ENCODE peak calls at places on chromosomes 3 and 15, in five cellular contexts. Z is CD4-positive, alpha-beta memory T cell; I is fibroblast of lung; X is astrocyte; N is transverse colon. V is an unnamed sample.

GRCh38 chr3:114758828-114759709 is 388.0 kb downstream of the ZBTB20 start:
- DNase-seq in N (no peak), X (peak; percentile 40), Z (no peak), I (peak; percentile 52), V (no peak)

GRCh38 chr15:69679623-69680228 is 227.1 kb downstream of the RPLP1 start:
- DNase-seq in Z (no peak), I (no peak), N (no peak), X (no peak), V (peak; percentile 15)

GRCh38 chr3:115146418-115147328 is at the start of gene ZBTB20:
- DNase-seq in X (peak; percentile 70), Z (peak; percentile 87), I (peak; percentile 84), N (peak; percentile 72), V (no peak)

GRCh38 chr3:56654460-56654859 is 28.6 kb downstream of the TASOR start:
- DNase-seq in I (no peak), N (no peak), X (no peak), Z (no peak), V (no peak)

GRCh38 chr15:90209591-90209990 is 8.5 kb downstream of the SEMA4B start:
- DNase-seq in N (no peak), I (no peak), Z (no peak), X (no peak), V (no peak)

GRCh38 chr15:68565701-68566100 is 13.1 kb upstream of the CORO2B start:
- DNase-seq in X (no peak), Z (no peak), I (no peak), N (no peak), V (no peak)

GRCh38 chr3:70558955-70559354 is 246.5 kb upstream of the MDFIC2 start:
- DNase-seq in Z (no peak), N (no peak), X (no peak), I (no peak), V (no peak)

GRCh38 chr3:353191-353739 is 156.7 kb downstream of the CHL1 start:
- DNase-seq in I (no peak), Z (no peak), N (no peak), X (no peak), V (no peak)

GRCh38 chr15:62389887-62390792 is 225.1 kb upstream of the C2CD4B start:
- DNase-seq in X (peak; percentile 68), I (peak; percentile 77), Z (peak; percentile 37), N (peak; percentile 74), V (no peak)

GRCh38 chr15:63986751-63987341 is 59.4 kb downstream of the DAPK2 start:
- DNase-seq in N (peak; percentile 27), Z (no peak), X (no peak), I (no peak), V (no peak)

GRCh38 chr3:52453496-52454234 is at the start of gene TNNC1:
- DNase-seq in X (no peak), I (no peak), N (peak; percentile 35), Z (no peak), V (no peak)

GRCh38 chr3:139601191-139601961 is 61.8 kb upstream of the RBP1 start:
- DNase-seq in X (no peak), Z (no peak), N (no peak), I (no peak), V (no peak)

GRCh38 chr15:81744364-81744763 is 301.5 kb downstream of the MEX3B start:
- DNase-seq in X (no peak), Z (no peak), N (no peak), I (no peak), V (no peak)

GRCh38 chr3:192825657-192826200 is 91.9 kb downstream of the MB21D2 start:
- DNase-seq in X (peak; percentile 59), N (peak; percentile 9), Z (no peak), I (peak; percentile 67), V (no peak)

GRCh38 chr3:148847351-148847750 is 17.7 kb upstream of the CPA3 start:
- DNase-seq in I (peak; percentile 32), X (peak; percentile 28), Z (no peak), N (no peak), V (no peak)

GRCh38 chr15:37101634-37102314 is 1.4 kb upstream of the MEIS2 start:
- DNase-seq in N (peak; percentile 57), Z (no peak), X (peak; percentile 74), I (peak; percentile 81), V (no peak)

GRCh38 chr3:119175869-119176756 is 2.7 kb downstream of the UPK1B start:
- DNase-seq in Z (no peak), I (peak; percentile 72), N (peak; percentile 56), X (peak; percentile 69), V (no peak)

GRCh38 chr3:194537732-194538247 is 51.0 kb upstream of the ATP13A3 start:
- DNase-seq in X (peak; percentile 87), Z (no peak), N (peak; percentile 23), I (peak; percentile 91), V (no peak)

GRCh38 chr15:62656071-62656470 is 386.5 kb upstream of the TPM1 start:
- DNase-seq in Z (no peak), N (no peak), I (no peak), X (no peak), V (no peak)

GRCh38 chr15:59053482-59053881 is 51.5 kb upstream of the CCNB2 start:
- DNase-seq in Z (no peak), X (no peak), N (no peak), I (no peak), V (no peak)
- H3K4me3 ChIP-seq in Z (no peak overlapping the region), X (no peak overlapping the region), N (no peak overlapping the region), I (no peak overlapping the region), V (no peak overlapping the region)

DNA sequence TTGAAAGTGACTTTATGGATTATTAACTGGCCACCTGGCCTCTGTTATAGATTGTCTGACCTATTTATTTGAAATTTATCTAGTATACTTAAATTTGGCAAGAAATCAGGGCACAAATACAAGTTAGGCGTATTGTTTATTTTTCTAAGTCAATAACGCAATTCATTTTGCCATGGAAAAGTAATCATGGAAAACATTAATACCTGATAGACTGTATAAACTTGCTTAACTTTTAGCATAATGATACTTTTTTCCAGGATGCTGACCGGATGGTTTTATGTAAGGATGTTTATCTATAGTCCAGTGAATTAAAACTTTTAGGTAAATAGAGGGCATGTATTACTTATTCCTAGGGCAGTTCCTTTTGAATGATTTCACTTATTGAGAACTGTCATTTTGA is 20.2 kb downstream of the FNDC3B start:
- DNase-seq in Z (no peak), N (no peak), X (no peak), I (no peak), V (no peak)
- H3K4me1 ChIP-seq in Z (peaks cover 23% of the 10 kb centered on the region), N (peaks cover 88% of the 10 kb centered on the region), X (peaks cover 7% of the 10 kb centered on the region), I (peaks cover 5% of the 10 kb centered on the region), V (no peaks in the 10 kb centered on the region)

DNA sequence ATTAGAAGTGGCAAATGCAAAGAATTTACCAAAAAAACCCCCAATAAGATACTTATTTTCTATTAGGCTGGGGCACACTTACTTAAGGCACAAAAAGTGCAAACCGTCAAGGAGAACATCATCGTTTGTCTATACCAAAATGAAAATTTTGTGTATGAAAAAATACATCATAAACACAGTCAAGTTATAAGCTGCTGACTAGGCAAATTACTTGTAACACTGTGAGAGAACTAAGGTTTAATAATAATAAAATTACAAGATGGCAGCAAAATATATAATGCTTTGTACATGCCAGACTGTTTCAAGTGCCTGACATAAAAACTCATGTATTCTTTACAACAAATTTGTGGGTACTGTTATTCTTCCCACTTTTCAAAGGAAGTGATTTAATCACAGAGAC is 297.2 kb upstream of the CRBN start:
- DNase-seq in Z (no peak), I (no peak), X (no peak), N (no peak), V (no peak)
- H3K27ac ChIP-seq in Z (no peak overlapping the region), I (no peak overlapping the region), X (no peak overlapping the region), N (no peak overlapping the region), V (no peak overlapping the region)

DNA sequence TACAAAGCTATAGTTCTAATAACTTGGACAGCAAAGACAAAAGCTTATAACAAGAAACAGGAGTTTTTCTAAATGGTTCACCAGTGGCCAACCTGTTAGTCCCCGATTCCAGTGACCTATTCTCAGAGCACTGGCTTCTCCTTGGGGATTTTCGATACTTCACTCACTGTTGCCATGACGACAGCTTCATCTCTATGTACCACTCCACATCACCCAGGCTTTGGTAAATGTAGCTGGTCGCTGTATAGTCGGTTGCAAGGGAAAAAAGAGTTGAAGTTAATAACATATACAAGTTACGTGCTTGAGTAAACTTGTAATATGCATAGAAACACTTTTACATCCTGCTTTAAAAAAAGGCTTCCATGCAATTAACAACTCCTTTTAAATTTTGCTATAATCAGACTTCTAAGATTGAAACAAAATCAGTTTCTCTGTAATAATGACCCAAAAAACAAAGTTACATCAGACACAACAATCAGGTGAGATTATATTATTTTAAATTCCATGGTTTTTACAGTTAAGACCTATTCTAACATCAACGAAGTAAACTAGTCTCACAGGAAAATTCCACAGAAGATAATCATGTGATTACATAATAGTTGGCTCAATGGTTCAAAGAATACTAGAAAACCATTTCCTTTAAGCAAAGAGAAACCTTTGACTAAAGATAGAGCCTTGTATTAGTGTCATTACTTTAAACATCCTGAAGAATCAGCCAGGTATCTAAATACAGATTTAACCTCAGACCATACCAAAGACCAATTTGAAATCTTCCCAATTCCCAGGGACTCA is 2.9 kb downstream of the CCNL1 start:
- DNase-seq in X (no peak), Z (no peak), N (no peak), I (peak; percentile 40), V (no peak)
- H3K4me3 ChIP-seq in X (peak overlapping the region; percentile 97), Z (no peak overlapping the region), N (no peak overlapping the region), I (peak overlapping the region; percentile 84), V (peak overlapping the region; percentile 99)

GRCh38 chr3:100048248-100048647 is 66.1 kb downstream of the FILIP1L start:
- DNase-seq in I (no peak), N (no peak), Z (no peak), X (no peak), V (no peak)
- H3K4me1 ChIP-seq in I (peaks cover 31% of the 10 kb centered on the region), N (peaks cover 52% of the 10 kb centered on the region), Z (no peaks in the 10 kb centered on the region), X (peaks cover 33% of the 10 kb centered on the region), V (no peaks in the 10 kb centered on the region)

GRCh38 chr3:69011331-69011730 is 2.2 kb downstream of the EOGT start:
- DNase-seq in Z (no peak), N (no peak), I (peak; percentile 32), X (no peak), V (no peak)

GRCh38 chr3:69014022-69014580 is 617 bp upstream of the EOGT start:
- DNase-seq in I (no peak), X (no peak), Z (no peak), N (no peak), V (no peak)

GRCh38 chr3:69012836-69013255 is 638 bp downstream of the EOGT start:
- DNase-seq in Z (peak; percentile 36), I (peak; percentile 50), X (peak; percentile 29), N (peak; percentile 60), V (no peak)

GRCh38 chr3:69013256-69014021 is at the start of gene EOGT:
- DNase-seq in Z (peak; percentile 84), I (peak; percentile 87), N (peak; percentile 91), X (peak; percentile 77), V (peak; percentile 68)

DNA sequence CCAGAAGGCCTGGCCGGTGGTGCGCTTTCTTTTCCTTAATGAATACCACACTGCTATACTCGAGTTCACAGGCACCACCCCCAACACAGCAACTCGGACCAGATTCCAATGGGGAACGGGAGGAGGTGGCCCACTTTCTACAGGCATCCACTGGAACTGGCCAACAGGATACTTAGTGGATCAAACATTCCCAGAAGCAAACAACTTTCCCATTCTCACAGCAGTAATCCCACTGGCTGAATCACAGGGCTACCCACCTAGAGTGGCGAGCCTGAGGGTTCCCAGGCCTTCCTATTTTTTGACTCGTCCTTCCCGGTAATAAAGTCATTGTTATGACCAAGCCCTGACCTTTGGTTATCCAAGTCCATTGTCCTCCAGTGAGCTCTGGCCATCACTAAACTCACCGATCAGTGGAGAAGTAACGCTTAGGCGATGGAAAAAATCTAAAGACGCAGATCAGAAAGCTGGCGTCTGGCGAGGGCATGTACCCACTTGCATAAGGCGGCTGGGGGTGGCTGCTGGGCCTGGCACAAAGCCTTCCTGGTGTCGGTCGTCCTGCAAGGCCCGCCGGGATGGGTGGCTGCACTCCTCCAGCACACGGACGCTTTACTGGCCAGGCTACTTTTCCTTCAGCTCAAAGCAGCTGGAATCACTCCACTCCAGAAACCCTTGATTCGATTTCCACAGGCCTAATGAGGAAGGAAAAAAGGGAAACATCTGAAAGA is 1.2 kb downstream of the EOGT start:
- DNase-seq in Z (no peak), X (peak; percentile 39), N (peak; percentile 19), I (peak; percentile 53), V (no peak)
- H3K27ac ChIP-seq in Z (peak overlapping the region; percentile 63), X (peak overlapping the region; percentile 84), N (peak overlapping the region; percentile 99), I (peak overlapping the region; percentile 95), V (peak overlapping the region; percentile 61)